ENCODE peak calls at places on chromosomes 11 and 22, in four cellular contexts. One of them, this sample, is unnamed.
A peak's percentile ranks its signal among the peaks of the same experiment; 100 is the strongest.

GRCh38 chr22:19991645-19992451 is 24.8 kb downstream of the ARVCF start:
- DNase-seq in tibial nerve: no peak
- DNase-seq in kidney glomerular epithelial cell: no peak
- DNase-seq in Kasumi-1: no peak
- DNase-seq in this sample: no peak

GRCh38 chr11:16772141-16772512 is 33.7 kb downstream of the C11orf58 start:
- DNase-seq in tibial nerve: no peak
- DNase-seq in kidney glomerular epithelial cell: no peak
- DNase-seq in Kasumi-1: no peak
- DNase-seq in this sample: no peak

GRCh38 chr11:105609832-105610781 is at the start of gene GRIA4:
- DNase-seq in tibial nerve: no peak
- DNase-seq in kidney glomerular epithelial cell: peak; percentile 20
- DNase-seq in Kasumi-1: no peak
- DNase-seq in this sample: peak; percentile 76

GRCh38 chr11:371051-371450 is 1.8 kb downstream of the B4GALNT4 start:
- DNase-seq in tibial nerve: no peak
- DNase-seq in kidney glomerular epithelial cell: no peak
- DNase-seq in Kasumi-1: no peak
- DNase-seq in this sample: no peak

GRCh38 chr22:20569059-20570058 is 61.9 kb downstream of the MED15 start:
- DNase-seq in tibial nerve: peak; percentile 72
- DNase-seq in kidney glomerular epithelial cell: peak; percentile 84
- DNase-seq in Kasumi-1: no peak
- DNase-seq in this sample: no peak

GRCh38 chr11:61270354-61271070 is 24.6 kb downstream of the VWCE start:
- DNase-seq in tibial nerve: no peak
- DNase-seq in kidney glomerular epithelial cell: peak; percentile 3
- DNase-seq in Kasumi-1: no peak
- DNase-seq in this sample: no peak

GRCh38 chr22:23574371-23574811 is 5.7 kb downstream of the IGLL1 start:
- DNase-seq in tibial nerve: no peak
- DNase-seq in kidney glomerular epithelial cell: no peak
- DNase-seq in Kasumi-1: no peak
- DNase-seq in this sample: no peak

GRCh38 chr11:12411806-12412727 is 34.7 kb downstream of the PARVA start:
- DNase-seq in tibial nerve: peak; percentile 71
- DNase-seq in kidney glomerular epithelial cell: peak; percentile 97
- DNase-seq in Kasumi-1: peak; percentile 53
- DNase-seq in this sample: peak; percentile 82

GRCh38 chr11:128837627-128838026 is 29.5 kb downstream of the KCNJ1 start:
- DNase-seq in tibial nerve: no peak
- DNase-seq in kidney glomerular epithelial cell: no peak
- DNase-seq in Kasumi-1: no peak
- DNase-seq in this sample: no peak

GRCh38 chr11:108733479-108734116 is 68.7 kb downstream of the DDX10 start:
- DNase-seq in tibial nerve: no peak
- DNase-seq in kidney glomerular epithelial cell: no peak
- DNase-seq in Kasumi-1: no peak
- DNase-seq in this sample: no peak

GRCh38 chr11:113715882-113716625 is 9.9 kb upstream of the TMPRSS5 start:
- DNase-seq in tibial nerve: no peak
- DNase-seq in kidney glomerular epithelial cell: no peak
- DNase-seq in Kasumi-1: no peak
- DNase-seq in this sample: no peak

GRCh38 chr11:120236169-120237107 is 3.5 kb upstream of the POU2F3 start:
- DNase-seq in tibial nerve: no peak
- DNase-seq in kidney glomerular epithelial cell: no peak
- DNase-seq in Kasumi-1: no peak
- DNase-seq in this sample: no peak

GRCh38 chr22:46064236-46064965 is 85.9 kb upstream of the PPARA start:
- DNase-seq in tibial nerve: no peak
- DNase-seq in kidney glomerular epithelial cell: no peak
- DNase-seq in Kasumi-1: no peak
- DNase-seq in this sample: no peak

This sample was measured in neural progenitor cell.